ENCODE peak calls at places on chromosomes 1 and 21, in five cellular contexts. V, K, H, L and Q are unnamed samples.

GRCh38 chr1:40122865-40123264 is 25.8 kb upstream of the PPT1 start:
- DNase-seq in V (no peak), K (no peak), H (no peak), L (no peak), Q (no peak)

GRCh38 chr1:200108659-200109058 is 81.1 kb downstream of the NR5A2 start:
- DNase-seq in V (no peak), K (no peak), H (no peak), L (no peak), Q (no peak)

GRCh38 chr1:232477728-232478127 is 152.2 kb downstream of the SIPA1L2 start:
- DNase-seq in V (peak), K (no peak), H (no peak), L (no peak), Q (peak)

GRCh38 chr1:172588296-172589291 is 55.6 kb downstream of the SUCO start:
- DNase-seq in V (no peak), K (no peak), H (no peak), L (no peak), Q (peak)

GRCh38 chr1:229199892-229200291 is 71.0 kb upstream of the RAB4A start:
- DNase-seq in V (no peak), K (no peak), H (no peak), L (no peak), Q (no peak)

GRCh38 chr1:229094476-229095311 is 176.2 kb upstream of the RAB4A start:
- DNase-seq in V (no peak), K (no peak), H (no peak), L (no peak), Q (peak)

GRCh38 chr21:43880111-43880985 is 15.3 kb downstream of the AGPAT3 start:
- DNase-seq in V (no peak), K (no peak), H (no peak), L (no peak), Q (peak)

GRCh38 chr21:40334159-40334558 is 466.9 kb downstream of the PCP4 start:
- DNase-seq in V (no peak), K (no peak), H (no peak), L (no peak), Q (no peak)

GRCh38 chr1:10514490-10515235 is 39.9 kb downstream of the PEX14 start:
- DNase-seq in V (no peak), K (no peak), H (no peak), L (no peak), Q (peak)

GRCh38 chr1:104991702-104992101 is 1242.0 kb downstream of the AMY1C start:
- DNase-seq in V (no peak), K (no peak), H (no peak), L (no peak), Q (no peak)

GRCh38 chr1:233448290-233448689 is 120.8 kb downstream of the MAP3K21 start:
- DNase-seq in V (no peak), K (no peak), H (no peak), L (no peak), Q (no peak)

GRCh38 chr1:179754031-179754624 is 11.0 kb downstream of the FAM163A start:
- DNase-seq in V (no peak), K (no peak), H (no peak), L (no peak), Q (peak)

GRCh38 chr1:115544131-115544530 is 97.6 kb upstream of the VANGL1 start:
- DNase-seq in V (no peak), K (no peak), H (no peak), L (no peak), Q (peak)

GRCh38 chr1:30511563-30512252 is 211.7 kb downstream of the MATN1 start:
- DNase-seq in V (no peak), K (no peak), H (no peak), L (no peak), Q (peak)

GRCh38 chr1:31639543-31639942 is 5.1 kb downstream of the PEF1 start:
- DNase-seq in V (no peak), K (no peak), H (no peak), L (no peak), Q (peak)

GRCh38 chr1:20533635-20534034 is 18.7 kb upstream of the FAM43B start:
- DNase-seq in V (no peak), K (no peak), H (no peak), L (no peak), Q (no peak)

GRCh38 chr1:150555198-150555970 is 6.2 kb downstream of the ADAMTSL4 start:
- DNase-seq in V (no peak), K (no peak), H (no peak), L (no peak), Q (no peak)

DNA sequence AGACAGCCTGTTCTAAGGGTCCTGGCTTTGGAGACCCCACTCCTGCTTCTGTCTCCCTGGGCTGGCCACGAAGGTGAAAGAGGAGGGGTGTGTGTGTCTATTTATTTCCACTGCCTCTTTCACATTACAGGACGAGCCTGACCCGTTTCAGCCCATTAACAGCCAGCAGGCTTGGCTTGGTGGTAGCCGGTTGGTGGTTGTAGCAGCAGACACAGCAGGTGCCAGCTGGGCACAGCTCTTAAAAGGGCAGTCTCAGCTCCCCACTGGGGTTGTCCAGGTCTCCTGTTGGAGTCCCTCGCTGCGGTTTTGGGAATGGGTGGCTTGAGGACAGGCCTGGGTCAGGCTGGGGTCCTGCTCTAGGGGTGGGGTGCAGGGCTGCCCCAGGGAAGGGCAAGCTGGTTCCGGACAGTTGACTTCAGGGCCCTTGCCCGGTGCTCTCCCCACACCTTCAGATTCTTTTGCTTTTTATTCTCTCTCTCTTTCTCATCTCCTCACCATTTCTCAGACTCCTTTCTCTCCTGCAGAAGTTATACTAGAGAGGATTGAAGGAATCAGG is 84.6 kb downstream of the ACTL8 start:
- DNase-seq in V (no peak), K (no peak), H (no peak), L (no peak), Q (no peak)
- H3K27ac ChIP-seq in V (no peak), K (no peak), H (no peak), L (no peak), Q (no peak)

DNA sequence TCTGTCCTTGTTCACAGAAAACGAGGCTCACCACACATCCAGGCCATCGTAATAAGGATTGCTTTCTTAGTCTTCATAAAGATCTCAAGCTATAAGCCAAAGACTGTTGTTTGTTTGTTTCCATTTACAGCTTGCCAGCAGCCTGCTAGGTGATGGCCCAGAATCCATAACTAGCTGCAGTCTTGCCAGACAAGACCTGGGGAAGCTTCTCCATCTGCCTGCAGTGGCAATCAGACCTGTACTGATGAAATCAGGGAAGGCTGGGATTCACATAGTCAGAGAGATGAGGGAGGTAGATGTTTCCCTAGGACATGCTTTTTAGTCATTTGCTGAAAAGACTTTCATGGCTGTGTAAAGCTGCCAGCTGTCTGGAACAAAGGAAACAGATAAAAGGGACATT is 51.1 kb downstream of the MT1HL1 start:
- DNase-seq in V (no peak), K (no peak), H (no peak), L (no peak), Q (no peak)
- H3K27ac ChIP-seq in V (no peak), K (no peak), H (no peak), L (no peak), Q (no peak)

GRCh38 chr1:19009882-19010321 is 53.4 kb upstream of the IFFO2 start:
- DNase-seq in V (no peak), K (peak), H (no peak), L (no peak), Q (peak)
- H3K27ac ChIP-seq in V (no peak), K (peak), H (no peak), L (no peak), Q (peak)

GRCh38 chr1:145977016-145977415 is 12.5 kb downstream of the POLR3GL start:
- DNase-seq in V (no peak), K (no peak), H (no peak), L (peak), Q (no peak)
- H3K27ac ChIP-seq in V (peak), K (no peak), H (peak), L (peak), Q (no peak)

DNA sequence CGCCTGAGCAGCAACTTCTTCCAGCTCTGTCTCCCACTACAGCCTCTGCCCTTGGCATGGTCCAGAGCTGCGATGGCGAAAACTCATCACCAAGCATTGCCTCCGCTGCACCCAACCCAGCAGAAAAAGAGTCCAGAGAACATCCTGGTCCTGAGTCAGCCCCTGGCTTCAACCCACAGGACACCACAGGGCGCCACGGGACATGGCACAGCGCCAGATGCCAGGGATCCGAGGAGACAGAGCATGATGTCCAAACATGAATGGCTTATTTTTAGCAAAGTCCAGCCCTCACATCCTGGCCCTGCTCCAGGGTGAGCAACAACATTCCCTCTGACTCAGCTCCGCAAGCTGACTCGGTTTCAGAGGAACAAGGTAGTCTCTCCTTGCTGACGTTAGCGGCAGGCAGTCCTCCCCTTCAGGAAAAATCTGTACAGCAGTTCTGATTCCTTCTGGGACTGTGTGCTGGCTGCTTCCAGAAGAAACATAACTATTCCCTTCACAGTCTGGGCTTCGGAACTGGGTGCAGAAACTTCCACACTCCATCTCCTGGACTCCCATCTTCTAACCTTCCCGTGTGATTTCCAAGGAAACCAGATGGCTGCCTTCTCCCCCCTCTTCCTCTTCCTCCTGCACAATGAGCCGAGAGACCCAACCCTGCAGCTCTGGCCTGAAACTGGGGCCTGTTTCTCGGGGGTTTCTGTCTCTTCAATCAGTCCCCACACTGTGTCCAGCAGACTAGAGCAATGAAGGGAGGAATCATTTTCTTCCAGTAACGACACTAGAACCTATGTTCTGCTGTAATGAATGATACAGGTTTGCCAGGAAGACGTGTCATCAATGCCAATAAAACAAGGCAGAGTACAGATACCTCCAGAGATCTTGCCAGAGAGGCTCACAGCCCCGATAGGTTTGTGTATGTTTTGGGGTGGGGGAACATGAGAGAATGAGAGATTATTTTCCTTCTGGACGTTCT is 131.2 kb downstream of the TOMM20 start:
- DNase-seq in V (peak), K (peak), H (peak), L (peak), Q (peak)
- H3K27ac ChIP-seq in V (peak), K (peak), H (peak), L (peak), Q (peak)